ENCODE peak calls at places on chromosomes 7 and 10, in seven cellular contexts. One of them, this sample, is unnamed.

GRCh38 chr10:52703451-52703850 is 69.1 kb downstream of the MBL2 start:
- DNase-seq in tibial nerve: no peak
- DNase-seq in GM12878: no peak
- DNase-seq in uterus: no peak
- DNase-seq in A549: no peak
- DNase-seq in ovary: no peak
- DNase-seq in stomach: no peak
- DNase-seq in this sample: no peak

GRCh38 chr7:86600506-86601290 is 43.0 kb upstream of the GRM3 start:
- DNase-seq in ovary: no peak
- DNase-seq in uterus: no peak
- DNase-seq in GM12878: no peak
- DNase-seq in A549: no peak
- DNase-seq in stomach: no peak
- DNase-seq in tibial nerve: no peak
- DNase-seq in this sample: no peak

GRCh38 chr10:24415455-24416169 is 206.7 kb downstream of the KIAA1217 start:
- DNase-seq in GM12878: no peak
- DNase-seq in tibial nerve: peak; percentile 90
- DNase-seq in stomach: peak; percentile 63
- DNase-seq in ovary: peak; percentile 94
- DNase-seq in uterus: peak; percentile 37
- DNase-seq in A549: no peak
- DNase-seq in this sample: peak; percentile 85

GRCh38 chr10:17290226-17290625 is 62.2 kb downstream of the VIM start:
- DNase-seq in stomach: no peak
- DNase-seq in ovary: no peak
- DNase-seq in uterus: no peak
- DNase-seq in A549: no peak
- DNase-seq in GM12878: no peak
- DNase-seq in tibial nerve: no peak
- DNase-seq in this sample: peak; percentile 47

GRCh38 chr7:7681191-7681935 is 37.0 kb downstream of the RPA3 start:
- DNase-seq in uterus: peak; percentile 57
- DNase-seq in A549: peak; percentile 18
- DNase-seq in tibial nerve: no peak
- DNase-seq in stomach: no peak
- DNase-seq in GM12878: peak; percentile 56
- DNase-seq in ovary: no peak
- DNase-seq in this sample: peak; percentile 79

GRCh38 chr7:3294432-3295100 is 6.5 kb upstream of the SDK1 start:
- DNase-seq in A549: no peak
- DNase-seq in stomach: peak; percentile 79
- DNase-seq in uterus: no peak
- DNase-seq in GM12878: no peak
- DNase-seq in tibial nerve: no peak
- DNase-seq in ovary: no peak
- DNase-seq in this sample: peak; percentile 68

GRCh38 chr10:27356738-27357137 is 116.1 kb upstream of the ACBD5 start:
- DNase-seq in tibial nerve: no peak
- DNase-seq in A549: no peak
- DNase-seq in stomach: no peak
- DNase-seq in uterus: no peak
- DNase-seq in GM12878: no peak
- DNase-seq in ovary: no peak
- DNase-seq in this sample: no peak

GRCh38 chr7:11290859-11291258 is 317.2 kb downstream of the PHF14 start:
- DNase-seq in A549: no peak
- DNase-seq in uterus: no peak
- DNase-seq in GM12878: no peak
- DNase-seq in tibial nerve: no peak
- DNase-seq in stomach: no peak
- DNase-seq in ovary: no peak
- DNase-seq in this sample: no peak

GRCh38 chr10:90175161-90175681 is 473.8 kb downstream of the KIF20B start:
- DNase-seq in uterus: no peak
- DNase-seq in GM12878: no peak
- DNase-seq in tibial nerve: no peak
- DNase-seq in A549: no peak
- DNase-seq in ovary: no peak
- DNase-seq in stomach: no peak
- DNase-seq in this sample: no peak

GRCh38 chr7:124155400-124156022 is 122.6 kb upstream of the TMEM229A start:
- DNase-seq in stomach: no peak
- DNase-seq in ovary: no peak
- DNase-seq in tibial nerve: no peak
- DNase-seq in uterus: no peak
- DNase-seq in GM12878: no peak
- DNase-seq in A549: peak; percentile 5
- DNase-seq in this sample: no peak

GRCh38 chr10:106500585-106501525 is 663.7 kb downstream of the SORCS1 start:
- DNase-seq in stomach: no peak
- DNase-seq in uterus: no peak
- DNase-seq in GM12878: no peak
- DNase-seq in tibial nerve: no peak
- DNase-seq in A549: no peak
- DNase-seq in ovary: no peak
- DNase-seq in this sample: no peak

GRCh38 chr10:7471720-7472367 is 61.0 kb upstream of the SFMBT2 start:
- DNase-seq in uterus: no peak
- DNase-seq in A549: no peak
- DNase-seq in GM12878: peak; percentile 98
- DNase-seq in ovary: no peak
- DNase-seq in stomach: no peak
- DNase-seq in tibial nerve: no peak
- DNase-seq in this sample: no peak

GRCh38 chr10:122828716-122829255 is 16.9 kb downstream of the CUZD1 start:
- DNase-seq in uterus: no peak
- DNase-seq in GM12878: no peak
- DNase-seq in A549: no peak
- DNase-seq in ovary: no peak
- DNase-seq in tibial nerve: no peak
- DNase-seq in stomach: no peak
- DNase-seq in this sample: no peak

GRCh38 chr7:151235091-151235787 is 3.0 kb downstream of the CHPF2 start:
- DNase-seq in ovary: no peak
- DNase-seq in tibial nerve: no peak
- DNase-seq in A549: no peak
- DNase-seq in GM12878: no peak
- DNase-seq in stomach: no peak
- DNase-seq in uterus: no peak
- DNase-seq in this sample: no peak

GRCh38 chr10:100554902-100555301 is 19.2 kb downstream of the HIF1AN start:
- DNase-seq in GM12878: no peak
- DNase-seq in tibial nerve: no peak
- DNase-seq in ovary: no peak
- DNase-seq in stomach: no peak
- DNase-seq in uterus: no peak
- DNase-seq in A549: no peak
- DNase-seq in this sample: no peak

GRCh38 chr7:103446046-103446520 is at the start of gene SLC26A5:
- DNase-seq in A549: no peak
- DNase-seq in tibial nerve: no peak
- DNase-seq in stomach: peak; percentile 76
- DNase-seq in GM12878: no peak
- DNase-seq in uterus: no peak
- DNase-seq in ovary: no peak
- DNase-seq in this sample: peak; percentile 44

GRCh38 chr7:134643131-134643530 is 3.5 kb upstream of the BPGM start:
- DNase-seq in stomach: peak; percentile 34
- DNase-seq in A549: no peak
- DNase-seq in uterus: no peak
- DNase-seq in ovary: no peak
- DNase-seq in tibial nerve: no peak
- DNase-seq in GM12878: no peak
- DNase-seq in this sample: no peak

GRCh38 chr10:110358278-110358677 is 53.6 kb upstream of the SMNDC1 start:
- DNase-seq in stomach: no peak
- DNase-seq in uterus: no peak
- DNase-seq in A549: no peak
- DNase-seq in tibial nerve: no peak
- DNase-seq in ovary: no peak
- DNase-seq in GM12878: no peak
- DNase-seq in this sample: no peak

GRCh38 chr10:75110006-75110632 is 1.3 kb upstream of the SAMD8 start:
- DNase-seq in uterus: no peak
- DNase-seq in stomach: no peak
- DNase-seq in GM12878: no peak
- DNase-seq in ovary: no peak
- DNase-seq in A549: no peak
- DNase-seq in tibial nerve: no peak
- DNase-seq in this sample: no peak

GRCh38 chr10:75108684-75109458 is 2.6 kb upstream of the SAMD8 start:
- DNase-seq in uterus: no peak
- DNase-seq in tibial nerve: no peak
- DNase-seq in ovary: no peak
- DNase-seq in GM12878: no peak
- DNase-seq in stomach: no peak
- DNase-seq in A549: peak; percentile 89
- DNase-seq in this sample: no peak

GRCh38 chr10:75111906-75112703 is 649 bp downstream of the SAMD8 start:
- DNase-seq in GM12878: peak; percentile 30
- DNase-seq in A549: peak; percentile 72
- DNase-seq in tibial nerve: no peak
- DNase-seq in stomach: peak; percentile 50
- DNase-seq in uterus: peak; percentile 69
- DNase-seq in ovary: peak; percentile 62
- DNase-seq in this sample: peak; percentile 41

GRCh38 chr10:75109459-75109778 is 2.0 kb upstream of the SAMD8 start:
- DNase-seq in A549: no peak
- DNase-seq in ovary: no peak
- DNase-seq in uterus: no peak
- DNase-seq in stomach: no peak
- DNase-seq in GM12878: no peak
- DNase-seq in tibial nerve: no peak
- DNase-seq in this sample: no peak

DNA sequence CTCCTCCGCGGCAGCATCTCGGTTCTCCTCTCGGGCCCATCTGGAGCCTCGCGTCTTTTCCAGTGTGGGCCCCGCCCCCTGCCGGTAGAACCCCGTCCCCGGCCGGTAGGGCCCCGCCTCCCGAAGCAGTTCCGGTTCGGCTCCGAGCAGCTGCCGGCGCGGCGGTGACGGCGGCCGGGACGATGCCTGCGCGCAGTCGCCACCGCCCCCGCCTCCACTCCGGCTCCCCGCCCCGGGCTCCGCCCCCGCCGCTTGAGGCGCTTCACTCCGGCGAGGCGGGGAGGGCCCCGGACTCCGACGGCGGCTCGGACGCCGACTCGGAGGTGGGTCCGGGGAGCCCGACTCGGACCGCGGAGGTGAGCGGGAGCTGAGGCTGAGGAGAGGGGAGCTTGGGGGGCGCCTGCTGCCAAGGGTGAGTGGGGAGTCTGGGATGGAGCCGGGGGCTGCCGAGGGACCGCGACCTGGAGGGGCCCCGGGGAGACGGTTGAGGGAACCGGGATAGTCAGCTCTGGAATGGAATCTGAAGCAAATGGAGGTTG is at the start of gene SAMD8:
- DNase-seq in A549: no peak
- DNase-seq in uterus: peak; percentile 96
- DNase-seq in ovary: peak; percentile 97
- DNase-seq in stomach: peak; percentile 97
- DNase-seq in tibial nerve: peak; percentile 90
- DNase-seq in GM12878: peak; percentile 83
- DNase-seq in this sample: peak; percentile 93
- H3K4me1 ChIP-seq in A549: peaks cover 37% of the 10 kb centered on the region
- H3K4me1 ChIP-seq in uterus: peaks cover 17% of the 10 kb centered on the region
- H3K4me1 ChIP-seq in ovary: peaks cover 10% of the 10 kb centered on the region
- H3K4me1 ChIP-seq in stomach: peaks cover 59% of the 10 kb centered on the region
- H3K4me1 ChIP-seq in tibial nerve: peaks cover 19% of the 10 kb centered on the region
- H3K4me1 ChIP-seq in GM12878: peaks cover 13% of the 10 kb centered on the region
- H3K4me1 ChIP-seq in this sample: no peaks in the 10 kb centered on the region

DNA sequence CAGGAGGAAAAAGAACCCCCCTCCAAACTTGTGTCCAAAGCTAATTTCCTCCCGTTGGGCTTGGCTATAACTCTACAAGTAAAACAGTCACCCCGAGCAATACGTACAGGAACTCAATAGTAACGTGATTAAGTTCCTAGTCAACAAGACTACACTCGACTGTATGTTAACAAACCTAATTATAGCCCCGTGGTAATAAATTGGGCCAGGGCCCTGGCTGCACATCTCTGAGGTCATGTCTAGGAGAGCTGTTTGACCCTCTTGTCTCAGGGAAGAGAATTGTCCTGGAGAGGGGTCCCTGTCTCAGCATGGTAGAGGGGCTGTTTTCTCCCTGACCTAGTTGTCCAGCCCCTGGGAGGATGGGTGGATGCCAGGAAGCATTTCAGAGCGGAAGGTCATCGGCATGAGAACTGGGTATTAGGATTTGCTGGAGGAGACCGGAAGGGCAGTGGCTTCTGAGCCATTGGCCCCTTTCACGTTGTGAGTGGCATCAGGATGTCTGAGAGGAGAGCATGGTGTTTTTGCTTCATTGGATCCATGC is 60.2 kb upstream of the COMTD1 start:
- DNase-seq in uterus: peak; percentile 46
- DNase-seq in stomach: no peak
- DNase-seq in ovary: no peak
- DNase-seq in tibial nerve: no peak
- DNase-seq in GM12878: no peak
- DNase-seq in A549: no peak
- DNase-seq in this sample: no peak
- TF ChIP-seq POLR2A in uterus: no peak
- TF ChIP-seq POLR2A in stomach: no peak
- TF ChIP-seq POLR2A in ovary: no peak
- TF ChIP-seq POLR2A in tibial nerve: no peak
- TF ChIP-seq POLR2A in GM12878: no peak
- TF ChIP-seq POLR2A in A549: no peak
- TF ChIP-seq POLR2A in this sample: no peak

GRCh38 chr7:63899691-63900393 is 98.8 kb upstream of the ZNF722 start:
- DNase-seq in stomach: no peak
- DNase-seq in GM12878: no peak
- DNase-seq in tibial nerve: peak; percentile 60
- DNase-seq in A549: no peak
- DNase-seq in uterus: peak; percentile 64
- DNase-seq in ovary: peak; percentile 89
- DNase-seq in this sample: peak; percentile 73

GRCh38 chr7:63900394-63901203 is 98.0 kb upstream of the ZNF722 start:
- DNase-seq in GM12878: no peak
- DNase-seq in A549: no peak
- DNase-seq in uterus: peak; percentile 75
- DNase-seq in tibial nerve: peak; percentile 80
- DNase-seq in ovary: peak; percentile 94
- DNase-seq in stomach: peak; percentile 56
- DNase-seq in this sample: peak; percentile 95
- H3K4me3 ChIP-seq in GM12878: no peak overlapping the region
- H3K4me3 ChIP-seq in A549: no peak overlapping the region
- H3K4me3 ChIP-seq in uterus: peak overlapping the region; percentile 44
- H3K4me3 ChIP-seq in tibial nerve: peak overlapping the region; percentile 77
- H3K4me3 ChIP-seq in ovary: peak overlapping the region; percentile 41
- H3K4me3 ChIP-seq in stomach: peak overlapping the region; percentile 45
- H3K4me3 ChIP-seq in this sample: peak overlapping the region; percentile 46

DNA sequence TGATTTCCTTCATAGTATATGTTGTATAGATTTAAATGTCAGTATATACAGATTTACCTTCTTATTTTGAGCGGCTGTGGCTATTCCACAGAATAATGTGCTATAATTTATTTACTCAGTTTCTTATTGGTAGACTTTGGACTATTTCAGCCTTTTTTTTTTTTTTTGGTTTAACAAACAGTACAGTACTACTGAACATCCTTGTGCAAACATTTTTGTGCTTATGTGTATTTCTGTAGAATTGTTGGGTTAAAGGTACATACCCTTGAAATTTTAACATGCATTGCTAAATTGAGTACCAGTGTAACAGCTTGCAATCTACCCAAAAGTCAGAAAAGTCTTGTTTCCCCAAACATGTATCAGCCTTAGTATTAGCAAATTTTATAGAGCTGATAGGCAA is 68.8 kb downstream of the HHEX start:
- DNase-seq in uterus: no peak
- DNase-seq in A549: no peak
- DNase-seq in stomach: no peak
- DNase-seq in tibial nerve: no peak
- DNase-seq in GM12878: no peak
- DNase-seq in ovary: no peak
- DNase-seq in this sample: no peak
- H3K4me1 ChIP-seq in uterus: no peaks in the 10 kb centered on the region
- H3K4me1 ChIP-seq in A549: peaks cover 52% of the 10 kb centered on the region
- H3K4me1 ChIP-seq in stomach: peaks cover 64% of the 10 kb centered on the region
- H3K4me1 ChIP-seq in tibial nerve: peaks cover 16% of the 10 kb centered on the region
- H3K4me1 ChIP-seq in GM12878: peaks cover 34% of the 10 kb centered on the region
- H3K4me1 ChIP-seq in ovary: no peaks in the 10 kb centered on the region
- H3K4me1 ChIP-seq in this sample: no peaks in the 10 kb centered on the region

This sample was measured in prostate gland.